ENCODE peak calls at places on chromosomes 2 and 18, in six cellular contexts. One of them, this sample, is unnamed.
A peak's percentile ranks its signal among the peaks of the same experiment; 100 is the strongest.

GRCh38 chr2:159128191-159128590 is 158.3 kb downstream of the WDSUB1 start:
- DNase-seq in astrocyte of the cerebellum: no peak
- DNase-seq in mucosa of descending colon: no peak
- DNase-seq in dorsolateral prefrontal cortex: no peak
- DNase-seq in heart right ventricle: peak; percentile 63
- DNase-seq in tibial nerve: no peak
- DNase-seq in this sample: peak; percentile 33

GRCh38 chr18:60413944-60414547 is 41.5 kb upstream of the MC4R start:
- DNase-seq in astrocyte of the cerebellum: no peak
- DNase-seq in mucosa of descending colon: peak; percentile 34
- DNase-seq in dorsolateral prefrontal cortex: no peak
- DNase-seq in heart right ventricle: no peak
- DNase-seq in tibial nerve: no peak
- DNase-seq in this sample: peak; percentile 27

GRCh38 chr2:152402780-152403388 is 67.9 kb downstream of the FMNL2 start:
- DNase-seq in astrocyte of the cerebellum: no peak
- DNase-seq in mucosa of descending colon: peak; percentile 15
- DNase-seq in dorsolateral prefrontal cortex: no peak
- DNase-seq in heart right ventricle: no peak
- DNase-seq in tibial nerve: no peak
- DNase-seq in this sample: no peak

GRCh38 chr2:166351319-166351718 is 24.4 kb downstream of the SCN9A start:
- DNase-seq in astrocyte of the cerebellum: peak; percentile 64
- DNase-seq in mucosa of descending colon: no peak
- DNase-seq in dorsolateral prefrontal cortex: no peak
- DNase-seq in heart right ventricle: no peak
- DNase-seq in tibial nerve: no peak
- DNase-seq in this sample: peak; percentile 36

GRCh38 chr18:23828426-23828825 is 139.2 kb downstream of the LAMA3 start:
- DNase-seq in astrocyte of the cerebellum: peak; percentile 37
- DNase-seq in mucosa of descending colon: no peak
- DNase-seq in dorsolateral prefrontal cortex: no peak
- DNase-seq in heart right ventricle: no peak
- DNase-seq in tibial nerve: no peak
- DNase-seq in this sample: peak; percentile 58

GRCh38 chr2:73285162-73285739 is 973 bp upstream of the FBXO41 start:
- DNase-seq in astrocyte of the cerebellum: no peak
- DNase-seq in mucosa of descending colon: peak; percentile 17
- DNase-seq in dorsolateral prefrontal cortex: no peak
- DNase-seq in heart right ventricle: no peak
- DNase-seq in tibial nerve: no peak
- DNase-seq in this sample: no peak

GRCh38 chr2:207163053-207163814 is 2.5 kb downstream of the KLF7 start:
- DNase-seq in astrocyte of the cerebellum: peak; percentile 84
- DNase-seq in mucosa of descending colon: peak; percentile 22
- DNase-seq in dorsolateral prefrontal cortex: no peak
- DNase-seq in heart right ventricle: no peak
- DNase-seq in tibial nerve: peak; percentile 54
- DNase-seq in this sample: peak; percentile 92

GRCh38 chr2:119476301-119477117 is 44.9 kb downstream of the TMEM37 start:
- DNase-seq in astrocyte of the cerebellum: peak; percentile 47
- DNase-seq in mucosa of descending colon: peak; percentile 56
- DNase-seq in dorsolateral prefrontal cortex: peak; percentile 38
- DNase-seq in heart right ventricle: no peak
- DNase-seq in tibial nerve: peak; percentile 21
- DNase-seq in this sample: peak; percentile 36

GRCh38 chr2:20507166-20507692 is 60.4 kb downstream of the RHOB start:
- DNase-seq in astrocyte of the cerebellum: no peak
- DNase-seq in mucosa of descending colon: no peak
- DNase-seq in dorsolateral prefrontal cortex: no peak
- DNase-seq in heart right ventricle: no peak
- DNase-seq in tibial nerve: no peak
- DNase-seq in this sample: no peak

GRCh38 chr18:26119246-26119645 is 14.4 kb upstream of the PSMA8 start:
- DNase-seq in astrocyte of the cerebellum: no peak
- DNase-seq in mucosa of descending colon: no peak
- DNase-seq in dorsolateral prefrontal cortex: no peak
- DNase-seq in heart right ventricle: no peak
- DNase-seq in tibial nerve: no peak
- DNase-seq in this sample: peak; percentile 3

GRCh38 chr2:151840216-151840691 is 12.0 kb upstream of the ARL5A start:
- DNase-seq in astrocyte of the cerebellum: no peak
- DNase-seq in mucosa of descending colon: no peak
- DNase-seq in dorsolateral prefrontal cortex: no peak
- DNase-seq in heart right ventricle: no peak
- DNase-seq in tibial nerve: no peak
- DNase-seq in this sample: no peak

GRCh38 chr18:59265246-59266018 is 7.8 kb downstream of the RAX start:
- DNase-seq in astrocyte of the cerebellum: no peak
- DNase-seq in mucosa of descending colon: no peak
- DNase-seq in dorsolateral prefrontal cortex: no peak
- DNase-seq in heart right ventricle: no peak
- DNase-seq in tibial nerve: no peak
- DNase-seq in this sample: no peak

GRCh38 chr2:236642125-236642524 is 72.5 kb downstream of the ACKR3 start:
- DNase-seq in astrocyte of the cerebellum: no peak
- DNase-seq in mucosa of descending colon: no peak
- DNase-seq in dorsolateral prefrontal cortex: no peak
- DNase-seq in heart right ventricle: no peak
- DNase-seq in tibial nerve: peak; percentile 50
- DNase-seq in this sample: peak; percentile 69

GRCh38 chr2:213416832-213417231 is 132.6 kb downstream of the SPAG16 start:
- DNase-seq in astrocyte of the cerebellum: no peak
- DNase-seq in mucosa of descending colon: no peak
- DNase-seq in dorsolateral prefrontal cortex: no peak
- DNase-seq in heart right ventricle: no peak
- DNase-seq in tibial nerve: no peak
- DNase-seq in this sample: no peak

GRCh38 chr2:72573232-72573631 is 252.6 kb downstream of the EXOC6B start:
- DNase-seq in astrocyte of the cerebellum: no peak
- DNase-seq in mucosa of descending colon: no peak
- DNase-seq in dorsolateral prefrontal cortex: no peak
- DNase-seq in heart right ventricle: no peak
- DNase-seq in tibial nerve: no peak
- DNase-seq in this sample: no peak

GRCh38 chr2:158048327-158048726 is 53.3 kb upstream of the UPP2 start:
- DNase-seq in astrocyte of the cerebellum: no peak
- DNase-seq in mucosa of descending colon: no peak
- DNase-seq in dorsolateral prefrontal cortex: no peak
- DNase-seq in heart right ventricle: no peak
- DNase-seq in tibial nerve: no peak
- DNase-seq in this sample: no peak

GRCh38 chr2:158047156-158047611 is 54.5 kb upstream of the UPP2 start:
- DNase-seq in astrocyte of the cerebellum: no peak
- DNase-seq in mucosa of descending colon: no peak
- DNase-seq in dorsolateral prefrontal cortex: no peak
- DNase-seq in heart right ventricle: no peak
- DNase-seq in tibial nerve: no peak
- DNase-seq in this sample: no peak

GRCh38 chr2:158042666-158043065 is 59.0 kb upstream of the UPP2 start:
- DNase-seq in astrocyte of the cerebellum: no peak
- DNase-seq in mucosa of descending colon: no peak
- DNase-seq in dorsolateral prefrontal cortex: no peak
- DNase-seq in heart right ventricle: peak; percentile 14
- DNase-seq in tibial nerve: no peak
- DNase-seq in this sample: no peak

GRCh38 chr2:158043181-158043948 is 58.3 kb upstream of the UPP2 start:
- DNase-seq in astrocyte of the cerebellum: no peak
- DNase-seq in mucosa of descending colon: no peak
- DNase-seq in dorsolateral prefrontal cortex: no peak
- DNase-seq in heart right ventricle: no peak
- DNase-seq in tibial nerve: no peak
- DNase-seq in this sample: no peak

DNA sequence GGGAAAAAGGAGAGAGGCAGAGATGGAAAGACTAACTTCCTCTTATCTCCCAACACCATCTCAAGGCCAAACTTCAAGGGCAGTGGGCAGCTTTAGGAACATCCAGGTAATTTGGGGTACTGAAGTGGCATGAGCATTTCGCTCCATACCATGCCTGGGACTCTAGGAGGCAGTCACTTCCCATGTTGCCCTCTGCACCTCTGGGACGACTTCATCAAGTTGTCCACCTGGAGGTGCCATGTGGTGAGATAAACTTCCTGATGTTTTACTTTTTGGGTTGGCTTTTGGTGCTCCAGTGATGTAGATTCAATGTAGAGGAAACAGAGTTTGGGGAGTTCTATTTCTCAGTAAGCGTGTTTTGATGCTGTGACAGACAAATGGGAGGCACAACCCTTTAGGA is 56.3 kb upstream of the UPP2 start:
- DNase-seq in astrocyte of the cerebellum: no peak
- DNase-seq in mucosa of descending colon: peak; percentile 42
- DNase-seq in dorsolateral prefrontal cortex: no peak
- DNase-seq in heart right ventricle: no peak
- DNase-seq in tibial nerve: no peak
- DNase-seq in this sample: no peak
- TF ChIP-seq CTCF in astrocyte of the cerebellum: no peak
- TF ChIP-seq CTCF in mucosa of descending colon: peak; percentile 23
- TF ChIP-seq CTCF in dorsolateral prefrontal cortex: no peak
- TF ChIP-seq CTCF in heart right ventricle: no peak
- TF ChIP-seq CTCF in tibial nerve: no peak
- TF ChIP-seq CTCF in this sample: no peak

GRCh38 chr2:63053235-63053888 is 2.7 kb downstream of the OTX1 start:
- DNase-seq in astrocyte of the cerebellum: no peak
- DNase-seq in mucosa of descending colon: no peak
- DNase-seq in dorsolateral prefrontal cortex: no peak
- DNase-seq in heart right ventricle: no peak
- DNase-seq in tibial nerve: no peak
- DNase-seq in this sample: no peak
- H3K4me3 ChIP-seq in astrocyte of the cerebellum: no peak overlapping the region
- H3K4me3 ChIP-seq in mucosa of descending colon: no peak overlapping the region
- H3K4me3 ChIP-seq in dorsolateral prefrontal cortex: no peak overlapping the region
- H3K4me3 ChIP-seq in heart right ventricle: no peak overlapping the region
- H3K4me3 ChIP-seq in tibial nerve: no peak overlapping the region
- H3K4me3 ChIP-seq in this sample: no peak overlapping the region

GRCh38 chr18:2952605-2953004 is 60.3 kb downstream of the LPIN2 start:
- DNase-seq in astrocyte of the cerebellum: no peak
- DNase-seq in mucosa of descending colon: no peak
- DNase-seq in dorsolateral prefrontal cortex: no peak
- DNase-seq in heart right ventricle: no peak
- DNase-seq in tibial nerve: no peak
- DNase-seq in this sample: no peak

DNA sequence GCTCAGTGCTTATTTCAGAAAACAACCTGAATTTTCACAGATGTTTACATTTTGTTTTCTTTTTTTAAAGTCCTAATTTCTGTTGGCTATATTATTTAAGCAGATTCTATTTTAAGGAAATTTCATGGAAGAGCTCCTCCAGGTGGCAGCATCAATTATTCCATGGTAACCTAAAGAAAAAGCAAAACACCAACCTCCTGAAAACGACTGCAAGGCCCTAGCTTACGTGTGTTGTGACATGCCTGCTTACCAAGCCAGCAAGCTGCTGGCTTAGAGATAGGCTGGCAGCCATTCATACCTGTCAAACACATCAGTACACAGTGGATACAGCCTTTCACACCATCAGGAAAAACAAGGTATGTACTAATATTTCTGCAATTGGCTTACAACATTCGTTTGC is 64.9 kb downstream of the LPIN2 start:
- DNase-seq in astrocyte of the cerebellum: peak; percentile 15
- DNase-seq in mucosa of descending colon: peak; percentile 50
- DNase-seq in dorsolateral prefrontal cortex: no peak
- DNase-seq in heart right ventricle: no peak
- DNase-seq in tibial nerve: no peak
- DNase-seq in this sample: peak; percentile 53
- TF ChIP-seq CTCF in astrocyte of the cerebellum: peak; percentile 42
- TF ChIP-seq CTCF in mucosa of descending colon: no peak
- TF ChIP-seq CTCF in dorsolateral prefrontal cortex: peak; percentile 28
- TF ChIP-seq CTCF in heart right ventricle: peak; percentile 44
- TF ChIP-seq CTCF in tibial nerve: no peak
- TF ChIP-seq CTCF in this sample: peak; percentile 49

GRCh38 chr18:56545539-56545938 is 92.9 kb downstream of the TXNL1 start:
- DNase-seq in astrocyte of the cerebellum: no peak
- DNase-seq in mucosa of descending colon: no peak
- DNase-seq in dorsolateral prefrontal cortex: no peak
- DNase-seq in heart right ventricle: no peak
- DNase-seq in tibial nerve: no peak
- DNase-seq in this sample: peak; percentile 26

GRCh38 chr18:56538756-56539155 is 99.6 kb downstream of the TXNL1 start:
- DNase-seq in astrocyte of the cerebellum: no peak
- DNase-seq in mucosa of descending colon: no peak
- DNase-seq in dorsolateral prefrontal cortex: no peak
- DNase-seq in heart right ventricle: no peak
- DNase-seq in tibial nerve: no peak
- DNase-seq in this sample: peak; percentile 88

GRCh38 chr18:56541340-56541739 is 97.1 kb downstream of the TXNL1 start:
- DNase-seq in astrocyte of the cerebellum: no peak
- DNase-seq in mucosa of descending colon: no peak
- DNase-seq in dorsolateral prefrontal cortex: no peak
- DNase-seq in heart right ventricle: no peak
- DNase-seq in tibial nerve: no peak
- DNase-seq in this sample: no peak

GRCh38 chr18:56542488-56542887 is 95.9 kb downstream of the TXNL1 start:
- DNase-seq in astrocyte of the cerebellum: no peak
- DNase-seq in mucosa of descending colon: no peak
- DNase-seq in dorsolateral prefrontal cortex: no peak
- DNase-seq in heart right ventricle: no peak
- DNase-seq in tibial nerve: no peak
- DNase-seq in this sample: peak; percentile 27

GRCh38 chr18:56541790-56542189 is 96.6 kb downstream of the TXNL1 start:
- DNase-seq in astrocyte of the cerebellum: no peak
- DNase-seq in mucosa of descending colon: no peak
- DNase-seq in dorsolateral prefrontal cortex: no peak
- DNase-seq in heart right ventricle: no peak
- DNase-seq in tibial nerve: no peak
- DNase-seq in this sample: no peak
- H3K4me3 ChIP-seq in astrocyte of the cerebellum: no peak overlapping the region
- H3K4me3 ChIP-seq in mucosa of descending colon: no peak overlapping the region
- H3K4me3 ChIP-seq in dorsolateral prefrontal cortex: no peak overlapping the region
- H3K4me3 ChIP-seq in heart right ventricle: no peak overlapping the region
- H3K4me3 ChIP-seq in tibial nerve: no peak overlapping the region
- H3K4me3 ChIP-seq in this sample: no peak overlapping the region

GRCh38 chr2:23566236-23567142 is 181.5 kb downstream of the KLHL29 start:
- DNase-seq in astrocyte of the cerebellum: no peak
- DNase-seq in mucosa of descending colon: peak; percentile 38
- DNase-seq in dorsolateral prefrontal cortex: no peak
- DNase-seq in heart right ventricle: no peak
- DNase-seq in tibial nerve: no peak
- DNase-seq in this sample: peak; percentile 59
- TF ChIP-seq CTCF in astrocyte of the cerebellum: peak; percentile 54
- TF ChIP-seq CTCF in mucosa of descending colon: no peak
- TF ChIP-seq CTCF in dorsolateral prefrontal cortex: peak; percentile 25
- TF ChIP-seq CTCF in heart right ventricle: peak; percentile 30
- TF ChIP-seq CTCF in tibial nerve: no peak
- TF ChIP-seq CTCF in this sample: peak; percentile 44

DNA sequence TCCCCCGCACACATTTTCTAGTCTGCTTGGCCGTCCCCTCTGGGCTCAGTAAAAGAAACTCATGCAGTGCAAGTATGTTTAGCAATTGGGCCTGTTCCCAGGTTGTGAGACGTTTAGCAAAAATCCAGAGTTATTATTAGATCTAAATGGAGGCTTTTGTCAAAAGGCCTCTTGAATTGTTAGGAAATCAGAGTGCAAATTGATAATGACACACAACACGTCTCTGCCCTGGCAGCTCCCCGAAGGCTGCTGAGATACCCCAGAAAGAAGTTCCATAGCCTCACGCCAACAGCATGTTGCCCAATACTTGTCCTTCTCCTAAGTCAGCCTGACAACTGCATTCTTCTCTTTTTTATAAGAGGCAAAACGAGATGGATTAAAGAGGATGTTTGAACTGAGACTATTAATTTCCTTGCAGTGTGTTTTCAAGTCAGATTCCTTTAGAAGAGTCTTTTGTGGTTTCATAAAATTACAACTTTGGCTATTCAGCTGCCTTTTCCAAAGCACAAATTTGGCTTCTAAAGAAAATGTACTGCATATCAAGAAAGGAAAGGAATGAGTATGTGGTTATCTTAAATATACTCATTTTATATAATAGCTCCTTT is 202.2 kb downstream of the TRIB2 start:
- DNase-seq in astrocyte of the cerebellum: peak; percentile 78
- DNase-seq in mucosa of descending colon: peak; percentile 16
- DNase-seq in dorsolateral prefrontal cortex: no peak
- DNase-seq in heart right ventricle: peak; percentile 63
- DNase-seq in tibial nerve: peak; percentile 72
- DNase-seq in this sample: peak; percentile 99
- H3K4me3 ChIP-seq in astrocyte of the cerebellum: no peak overlapping the region
- H3K4me3 ChIP-seq in mucosa of descending colon: no peak overlapping the region
- H3K4me3 ChIP-seq in dorsolateral prefrontal cortex: no peak overlapping the region
- H3K4me3 ChIP-seq in heart right ventricle: no peak overlapping the region
- H3K4me3 ChIP-seq in tibial nerve: no peak overlapping the region
- H3K4me3 ChIP-seq in this sample: no peak overlapping the region

This sample was measured in AG10803.